ENCODE peak calls at places on chromosomes 7 and 10, in five cellular contexts. N, S, T, H and F are unnamed samples. For H3K9me3, the result is how much of the 10 kb centered on the place peaks cover.

GRCh38 chr10:128431997-128432396 is 305.8 kb upstream of the MKI67 start:
- DNase-seq in N (no peak), S (no peak), T (no peak), H (no peak), F (no peak)

GRCh38 chr7:17184805-17185689 is 113.4 kb upstream of the AHR start:
- DNase-seq in N (no peak), S (no peak), T (peak), H (peak), F (no peak)

GRCh38 chr7:80335473-80336232 is 176.2 kb downstream of the GNAT3 start:
- DNase-seq in N (peak), S (no peak), T (peak), H (peak), F (no peak)

GRCh38 chr10:114593816-114594468 is 64.1 kb downstream of the ABLIM1 start:
- DNase-seq in N (no peak), S (no peak), T (no peak), H (no peak), F (no peak)

GRCh38 chr10:122461729-122462532 is 578 bp downstream of the HTRA1 start:
- DNase-seq in N (no peak), S (no peak), T (no peak), H (peak), F (no peak)

GRCh38 chr7:151008143-151008510 is 16.2 kb downstream of the ATG9B start:
- DNase-seq in N (no peak), S (peak), T (no peak), H (peak), F (no peak)

GRCh38 chr10:92972066-92972870 is 88.3 kb upstream of the CYP26C1 start:
- DNase-seq in N (no peak), S (no peak), T (peak), H (peak), F (peak)

GRCh38 chr7:119842786-119843185 is 430.2 kb upstream of the KCND2 start:
- DNase-seq in N (no peak), S (peak), T (no peak), H (no peak), F (no peak)

GRCh38 chr10:49595713-49596492 is 14.2 kb upstream of the SLC18A3 start:
- DNase-seq in N (no peak), S (no peak), T (peak), H (no peak), F (no peak)

GRCh38 chr7:127392182-127392565 is 334 bp downstream of the ZNF800 start:
- DNase-seq in N (no peak), S (no peak), T (peak), H (peak), F (peak)

GRCh38 chr10:29784175-29784773 is 149.5 kb upstream of the SVIL start:
- DNase-seq in N (no peak), S (peak), T (peak), H (peak), F (peak)

GRCh38 chr10:29780096-29780495 is 145.3 kb upstream of the SVIL start:
- DNase-seq in N (no peak), S (no peak), T (no peak), H (no peak), F (no peak)

GRCh38 chr10:29780639-29781038 is 145.9 kb upstream of the SVIL start:
- DNase-seq in N (no peak), S (no peak), T (no peak), H (no peak), F (no peak)

GRCh38 chr10:29788113-29788512 is 153.3 kb upstream of the SVIL start:
- DNase-seq in N (no peak), S (no peak), T (no peak), H (no peak), F (no peak)

GRCh38 chr10:29783211-29783947 is 148.6 kb upstream of the SVIL start:
- DNase-seq in N (no peak), S (no peak), T (peak), H (peak), F (no peak)
- H3K9ac ChIP-seq in N (no peak), S (no peak), T (peak), H (peak), F (no peak)

GRCh38 chr7:20741801-20742200 is 44.9 kb downstream of the SP8 start:
- DNase-seq in N (no peak), S (no peak), T (no peak), H (no peak), F (no peak)
- H3K9me3 ChIP-seq in N (under half), S (under half), T (under half), H (under half), F (under half)

DNA sequence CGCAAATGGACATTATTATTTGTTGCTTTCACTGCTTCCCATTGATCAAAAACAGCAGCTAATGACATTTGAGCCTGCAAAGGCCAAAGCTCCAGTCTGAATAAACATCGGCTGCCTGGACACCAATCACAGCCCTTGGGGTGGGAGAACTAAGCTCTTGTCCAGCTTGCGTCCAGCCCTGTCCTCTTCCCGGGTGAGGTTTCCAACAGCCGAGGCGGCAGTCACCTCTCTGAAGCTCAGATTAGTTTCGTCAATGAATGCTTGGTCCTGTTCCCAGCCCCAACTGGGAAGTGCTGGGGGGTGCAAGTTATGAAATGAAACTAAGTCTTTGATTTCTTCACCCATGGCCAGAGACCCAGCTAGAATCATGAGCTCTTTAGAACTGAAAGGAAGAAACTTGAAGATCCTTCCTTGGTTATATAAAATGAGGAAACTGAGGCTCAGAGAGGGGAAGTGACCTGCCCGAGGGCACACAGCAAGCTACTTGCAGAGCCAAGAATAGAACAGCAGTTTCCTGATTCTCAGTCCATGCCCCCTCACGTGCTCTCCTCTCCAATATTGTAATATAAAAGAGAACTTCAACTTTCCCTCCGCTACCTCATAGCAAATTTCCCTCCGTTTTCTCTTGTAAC is 114.0 kb upstream of the TCF7L2 start:
- DNase-seq in N (no peak), S (no peak), T (no peak), H (no peak), F (no peak)
- H3K14ac ChIP-seq in N (no peak), S (no peak), T (no peak), H (no peak), F (no peak)

DNA sequence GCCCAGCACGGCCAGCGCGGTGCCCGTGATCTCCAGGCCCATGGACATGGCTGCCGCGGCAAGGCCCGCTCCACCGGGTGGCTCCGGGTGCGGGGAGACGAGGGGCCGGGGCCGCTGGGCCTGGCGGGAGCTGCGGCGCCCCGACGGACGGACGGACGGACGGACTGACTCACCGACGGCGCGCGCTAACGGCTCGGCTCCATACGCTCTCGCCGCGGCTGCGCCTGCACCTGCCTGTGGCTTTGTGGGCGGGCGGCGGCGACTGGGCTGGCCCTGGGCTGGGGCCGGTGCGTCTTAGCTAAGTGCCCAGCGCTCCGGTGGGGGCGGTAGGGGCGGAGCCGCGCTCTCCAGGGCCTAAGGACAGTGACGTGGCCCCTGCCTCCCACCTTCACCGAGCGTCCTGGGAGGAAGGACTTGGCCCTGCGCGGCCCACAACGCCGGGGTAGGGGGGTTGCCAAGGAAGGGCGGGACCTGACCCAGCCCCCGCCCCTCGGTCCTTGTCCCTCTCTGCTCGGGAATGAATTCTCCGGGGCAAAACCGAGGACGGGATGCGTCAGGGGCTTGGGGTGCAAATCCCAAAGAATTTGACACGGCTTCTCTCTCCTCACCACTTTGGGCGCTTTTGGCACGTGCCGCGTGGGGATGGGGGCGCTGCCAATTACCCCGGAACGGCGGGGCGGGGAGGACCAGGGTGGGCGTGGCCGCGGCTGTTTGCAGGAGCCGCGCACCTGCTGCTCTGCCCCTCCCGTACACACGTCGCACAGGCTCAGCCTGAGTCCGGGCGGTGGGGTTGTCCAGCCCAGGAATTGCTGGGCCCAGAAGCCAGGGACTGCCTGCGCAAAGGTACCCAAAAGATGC is at the start of gene CLDN3:
- DNase-seq in N (peak), S (peak), T (no peak), H (no peak), F (peak)
- H3K9ac ChIP-seq in N (peak), S (peak), T (no peak), H (no peak), F (no peak)